ENCODE peak calls at places on chromosomes 1 and 21, in four cellular contexts. V, G, A and S are unnamed samples.

GRCh38 chr1:85940621-85941306 is 215.8 kb downstream of the COL24A1 start:
- DNase-seq in V (peak; percentile 3), G (no peak), A (no peak), S (no peak)

GRCh38 chr1:96256391-96256790 is 465.2 kb upstream of the PTBP2 start:
- DNase-seq in V (no peak), G (no peak), A (no peak), S (no peak)

GRCh38 chr1:97332716-97333115 is 588.1 kb downstream of the DPYD start:
- DNase-seq in V (peak; percentile 72), G (no peak), A (no peak), S (no peak)

GRCh38 chr1:89464008-89464407 is 60.6 kb upstream of the LRRC8B start:
- DNase-seq in V (no peak), G (no peak), A (no peak), S (no peak)

GRCh38 chr1:38062361-38063288 is 16.0 kb upstream of the POU3F1 start:
- DNase-seq in V (no peak), G (no peak), A (no peak), S (no peak)

GRCh38 chr1:22231995-22232690 is 89.2 kb upstream of the WNT4 start:
- DNase-seq in V (no peak), G (no peak), A (no peak), S (no peak)

GRCh38 chr1:160342520-160342919 is 530 bp downstream of the COPA start:
- DNase-seq in V (peak; percentile 22), G (no peak), A (no peak), S (no peak)

GRCh38 chr1:54995013-54995760 is 3.5 kb upstream of the BSND start:
- DNase-seq in V (no peak), G (no peak), A (no peak), S (no peak)

GRCh38 chr21:34091607-34092006 is 18.2 kb downstream of the MRPS6 start:
- DNase-seq in V (no peak), G (no peak), A (no peak), S (no peak)

GRCh38 chr1:99849744-99850457 is at the start of gene AGL:
- DNase-seq in V (peak; percentile 83), G (peak; percentile 89), A (peak; percentile 79), S (peak; percentile 91)

GRCh38 chr1:243849089-243850012 is 692 bp downstream of the AKT3 start:
- DNase-seq in V (peak; percentile 69), G (peak; percentile 43), A (peak; percentile 64), S (peak; percentile 84)

GRCh38 chr1:226736908-226737818 is 1.9 kb downstream of the ITPKB start:
- DNase-seq in V (peak; percentile 41), G (peak; percentile 55), A (peak; percentile 65), S (peak; percentile 86)

GRCh38 chr1:21397813-21398188 is 42.1 kb upstream of the NBPF3 start:
- DNase-seq in V (no peak), G (no peak), A (peak; percentile 34), S (no peak)

GRCh38 chr1:17061486-17062271 is 7.8 kb upstream of the SDHB start:
- DNase-seq in V (no peak), G (no peak), A (no peak), S (no peak)

GRCh38 chr1:88117597-88117996 is 566.5 kb upstream of the PKN2 start:
- DNase-seq in V (no peak), G (no peak), A (no peak), S (no peak)